ENCODE peak calls at places on chromosome 14, in nine cellular contexts. X is GM23248, M is astrocyte of the spinal cord, N is lower lobe of right lung, F is pancreas, W is SK-N-SH, K is heart right ventricle, Z is cardiac muscle cell, S is AG04450. Q is an unnamed sample.

GRCh38 chr14:81401420-81402122 is 1.4 kb upstream of the STON2 start:
- DNase-seq in X (peak; percentile 94), M (peak; percentile 97), N (no peak), F (no peak), W (no peak), K (no peak), Z (peak; percentile 88), S (peak; percentile 6), Q (peak; percentile 97)

GRCh38 chr14:21227981-21228380 is 41.3 kb downstream of the HNRNPC start:
- DNase-seq in X (no peak), M (no peak), N (no peak), F (no peak), W (no peak), K (no peak), Z (no peak), S (no peak), Q (no peak)

GRCh38 chr14:64720190-64720589 is 16.0 kb downstream of the PLEKHG3 start:
- DNase-seq in X (peak; percentile 87), M (peak; percentile 77), N (no peak), F (peak; percentile 64), W (no peak), K (no peak), Z (no peak), S (peak; percentile 15), Q (peak; percentile 34)

GRCh38 chr14:56342419-56342901 is 224.2 kb downstream of the PELI2 start:
- DNase-seq in X (peak; percentile 70), M (peak; percentile 75), N (no peak), F (no peak), W (no peak), K (no peak), Z (peak; percentile 90), S (no peak), Q (peak; percentile 63)

GRCh38 chr14:93085916-93086315 is 29.8 kb downstream of the ITPK1 start:
- DNase-seq in X (peak; percentile 11), M (no peak), N (no peak), F (no peak), W (no peak), K (no peak), Z (no peak), S (no peak), Q (no peak)

GRCh38 chr14:60651936-60652673 is 2.8 kb upstream of the SIX1 start:
- DNase-seq in X (peak; percentile 39), M (no peak), N (no peak), F (no peak), W (peak; percentile 46), K (no peak), Z (no peak), S (no peak), Q (no peak)

GRCh38 chr14:72701232-72701555 is 192.7 kb downstream of the DPF3 start:
- DNase-seq in X (no peak), M (no peak), N (no peak), F (no peak), W (peak; percentile 37), K (no peak), Z (no peak), S (no peak), Q (no peak)

GRCh38 chr14:70803321-70804110 is 5.8 kb downstream of the MAP3K9 start:
- DNase-seq in X (no peak), M (no peak), N (no peak), F (no peak), W (no peak), K (no peak), Z (no peak), S (no peak), Q (no peak)

GRCh38 chr14:89550761-89551283 is 133.8 kb upstream of the FOXN3 start:
- DNase-seq in X (no peak), M (no peak), N (no peak), F (no peak), W (no peak), K (no peak), Z (peak; percentile 45), S (no peak), Q (no peak)

GRCh38 chr14:65991124-65991523 is 495.0 kb upstream of the CCDC196 start:
- DNase-seq in X (no peak), M (no peak), N (no peak), F (no peak), W (no peak), K (no peak), Z (no peak), S (no peak), Q (no peak)

GRCh38 chr14:80164991-80165390 is 46.3 kb downstream of the DIO2 start:
- DNase-seq in X (peak; percentile 67), M (peak; percentile 63), N (no peak), F (no peak), W (no peak), K (no peak), Z (no peak), S (peak; percentile 21), Q (no peak)

GRCh38 chr14:61573748-61574513 is 121.4 kb upstream of the HIF1A start:
- DNase-seq in X (peak; percentile 81), M (peak; percentile 57), N (no peak), F (peak; percentile 4), W (no peak), K (no peak), Z (peak; percentile 68), S (no peak), Q (no peak)

DNA sequence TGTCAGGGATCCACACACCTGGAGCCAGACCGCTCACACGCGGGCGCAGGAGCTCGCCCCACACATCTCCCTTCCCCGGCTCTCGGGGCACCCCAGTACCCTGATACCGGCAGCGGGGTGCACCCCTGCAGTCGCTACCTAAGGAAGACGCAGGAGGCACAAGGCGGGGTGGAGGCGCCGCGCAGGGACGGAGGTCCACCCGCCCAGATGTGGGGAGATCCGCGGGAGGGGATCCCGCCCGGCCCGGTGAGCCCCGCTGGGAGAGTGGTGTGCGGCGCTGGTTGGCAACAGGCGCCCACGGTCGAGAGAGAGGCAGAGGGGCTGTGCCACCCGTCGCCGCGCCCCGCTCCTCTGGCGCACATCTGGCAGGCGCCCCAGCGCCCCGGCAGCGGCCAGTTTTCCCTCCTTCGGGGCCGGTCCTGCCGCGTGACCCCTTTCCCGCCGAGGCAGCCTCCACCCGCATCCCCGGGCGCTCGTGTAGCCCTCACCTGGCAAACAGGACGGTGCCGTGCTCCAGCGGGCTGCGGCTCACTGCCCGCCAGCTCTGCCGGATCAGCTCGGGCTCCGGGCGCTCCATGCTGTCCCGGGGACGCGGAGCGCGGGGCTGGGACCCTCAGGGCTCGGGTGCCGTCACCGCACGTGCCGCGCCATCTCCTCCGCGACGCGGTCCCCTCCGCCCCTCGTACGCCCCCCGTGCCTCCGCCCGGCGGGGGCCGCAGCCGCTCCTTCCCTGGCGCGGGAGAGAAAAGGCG is 469 bp downstream of the NGB start:
- DNase-seq in X (peak; percentile 6), M (no peak), N (no peak), F (no peak), W (peak; percentile 76), K (no peak), Z (no peak), S (no peak), Q (no peak)
- H3K4me3 ChIP-seq in X (no peak overlapping the region), M (no peak overlapping the region), N (no peak overlapping the region), F (peak overlapping the region; percentile 18), W (peak overlapping the region; percentile 14), K (no peak overlapping the region), Z (peak overlapping the region; percentile 9), S (no peak overlapping the region), Q (no peak overlapping the region)

GRCh38 chr14:24634158-24634557 is at the start of gene GZMB:
- DNase-seq in X (peak; percentile 13), M (no peak), N (no peak), F (no peak), W (no peak), K (no peak), Z (no peak), S (no peak), Q (no peak)
- H3K4me3 ChIP-seq in X (no peak within 1 kb of the TSS), M (no peak within 1 kb of the TSS), N (no peak within 1 kb of the TSS), F (no peak within 1 kb of the TSS), W (no peak within 1 kb of the TSS), K (no peak within 1 kb of the TSS), Z (no peak within 1 kb of the TSS), S (no peak within 1 kb of the TSS), Q (no peak within 1 kb of the TSS)

GRCh38 chr14:101791919-101792572 is 30.5 kb downstream of the PPP2R5C start:
- DNase-seq in X (peak; percentile 76), M (peak; percentile 60), N (no peak), F (no peak), W (no peak), K (no peak), Z (peak; percentile 70), S (peak; percentile 27), Q (peak; percentile 31)

GRCh38 chr14:101788016-101788695 is 26.6 kb downstream of the PPP2R5C start:
- DNase-seq in X (peak; percentile 40), M (no peak), N (no peak), F (no peak), W (no peak), K (no peak), Z (no peak), S (no peak), Q (no peak)

GRCh38 chr14:101784631-101785030 is 23.1 kb downstream of the PPP2R5C start:
- DNase-seq in X (no peak), M (no peak), N (no peak), F (no peak), W (no peak), K (no peak), Z (no peak), S (no peak), Q (no peak)

GRCh38 chr14:101789222-101789621 is 27.7 kb downstream of the PPP2R5C start:
- DNase-seq in X (no peak), M (no peak), N (no peak), F (no peak), W (peak; percentile 69), K (peak; percentile 31), Z (no peak), S (no peak), Q (no peak)

GRCh38 chr14:101790232-101790631 is 28.7 kb downstream of the PPP2R5C start:
- DNase-seq in X (no peak), M (no peak), N (no peak), F (no peak), W (no peak), K (no peak), Z (no peak), S (no peak), Q (no peak)
- H3K4me3 ChIP-seq in X (no peak overlapping the region), M (no peak overlapping the region), N (no peak overlapping the region), F (no peak overlapping the region), W (no peak overlapping the region), K (no peak overlapping the region), Z (no peak overlapping the region), S (no peak overlapping the region), Q (no peak overlapping the region)

DNA sequence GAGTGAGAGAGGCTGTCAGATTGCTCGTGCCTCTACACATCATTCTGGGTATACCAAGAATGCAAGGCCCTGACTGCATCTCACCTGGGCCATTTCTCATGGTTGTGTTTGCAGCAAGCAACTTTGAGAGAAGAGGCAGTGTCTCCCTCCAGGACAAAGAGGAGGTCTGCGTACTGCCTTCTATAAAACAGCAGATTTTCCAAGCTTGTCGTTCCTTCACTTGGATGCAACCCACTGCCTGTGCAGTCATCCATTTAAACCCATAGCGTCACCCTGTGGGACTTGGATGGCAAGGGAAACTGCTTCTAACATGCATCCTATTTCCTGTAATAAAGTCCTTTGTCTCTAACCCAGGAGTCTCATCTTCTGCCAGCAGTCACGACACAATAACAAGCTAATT is 1.3 kb downstream of the POMT2 start:
- DNase-seq in X (peak; percentile 51), M (no peak), N (no peak), F (no peak), W (no peak), K (no peak), Z (no peak), S (no peak), Q (no peak)
- H3K4me3 ChIP-seq in X (peak overlapping the region; percentile 85), M (no peak overlapping the region), N (no peak overlapping the region), F (no peak overlapping the region), W (no peak overlapping the region), K (peak overlapping the region; percentile 86), Z (no peak overlapping the region), S (no peak overlapping the region), Q (peak overlapping the region; percentile 78)